ENCODE peak calls at places on chromosomes 13 and 19, in four cellular contexts. S, M, A and J are unnamed samples.

GRCh38 chr19:15251010-15251748 is 18.9 kb upstream of the EPHX3 start:
- DNase-seq in S (peak), M (no peak), A (peak), J (peak)

GRCh38 chr13:40061466-40062450 is 406.3 kb downstream of the COG6 start:
- DNase-seq in S (no peak), M (peak), A (no peak), J (no peak)

GRCh38 chr13:30114586-30115256 is 192.6 kb downstream of the KATNAL1 start:
- DNase-seq in S (peak), M (peak), A (peak), J (peak)

GRCh38 chr19:38583219-38583984 is 34.4 kb downstream of the MAP4K1 start:
- DNase-seq in S (no peak), M (peak), A (no peak), J (no peak)

GRCh38 chr19:15779756-15780476 is 7.5 kb upstream of the OR10H5 start:
- DNase-seq in S (no peak), M (no peak), A (peak), J (no peak)

GRCh38 chr19:48203227-48203793 is 32.8 kb downstream of the ZSWIM9 start:
- DNase-seq in S (no peak), M (no peak), A (peak), J (no peak)

GRCh38 chr13:76425930-76426329 is 460.3 kb downstream of the KCTD12 start:
- DNase-seq in S (peak), M (no peak), A (no peak), J (peak)

GRCh38 chr13:110616103-110617101 is 1.1 kb downstream of the NAXD start:
- DNase-seq in S (peak), M (no peak), A (peak), J (peak)

GRCh38 chr19:5448374-5448773 is 6.8 kb upstream of the ZNRF4 start:
- DNase-seq in S (no peak), M (peak), A (no peak), J (no peak)

GRCh38 chr13:101007245-101007644 is 332.6 kb upstream of the TMTC4 start:
- DNase-seq in S (no peak), M (no peak), A (no peak), J (no peak)

GRCh38 chr19:39032164-39032918 is at the start of gene FBXO27:
- DNase-seq in S (peak), M (no peak), A (peak), J (no peak)

GRCh38 chr13:80086304-80086721 is 254.6 kb downstream of the SPRY2 start:
- DNase-seq in S (no peak), M (no peak), A (no peak), J (no peak)